ENCODE peak calls at places on chromosomes 12 and 14, in seven cellular contexts. M is right lobe of liver, Q is glutamatergic neuron, Y is psoas muscle, F is prostate gland, Z is tibial nerve, L is AG09319. V is an unnamed sample.

GRCh38 chr12:57244306-57244696 is 6.7 kb downstream of the STAC3 start:
- DNase-seq in Q (no peak), Z (no peak), Y (no peak), F (no peak), M (no peak), L (no peak), V (no peak)

GRCh38 chr12:106139422-106140141 is 828 bp upstream of the NUAK1 start:
- DNase-seq in Z (peak; percentile 48), M (peak; percentile 86), L (no peak), Y (peak; percentile 87), F (peak; percentile 75), Q (peak; percentile 70), V (peak; percentile 69)

GRCh38 chr14:58607571-58608317 is 30.0 kb upstream of the DACT1 start:
- DNase-seq in Q (no peak), Z (no peak), F (no peak), M (no peak), L (no peak), Y (no peak), V (no peak)

GRCh38 chr14:76050797-76051392 is 65.3 kb downstream of the IFT43 start:
- DNase-seq in Q (peak; percentile 52), Z (peak; percentile 36), L (peak; percentile 25), Y (no peak), F (peak; percentile 38), M (peak; percentile 48), V (peak; percentile 57)

GRCh38 chr14:75418779-75419768 is 8.7 kb upstream of the JDP2 start:
- DNase-seq in M (no peak), Y (no peak), Q (no peak), L (no peak), Z (no peak), F (peak; percentile 39), V (no peak)

GRCh38 chr14:24605435-24606190 is 3.9 kb downstream of the GZMH start:
- DNase-seq in Y (no peak), M (no peak), Z (no peak), F (no peak), Q (peak; percentile 68), L (no peak), V (no peak)

GRCh38 chr12:72610854-72611358 is 338.7 kb downstream of the TRHDE start:
- DNase-seq in F (no peak), Z (no peak), L (no peak), Q (no peak), M (peak; percentile 41), Y (no peak), V (no peak)

GRCh38 chr14:75323571-75323970 is 44.9 kb downstream of the FOS start:
- DNase-seq in Q (no peak), Y (no peak), Z (no peak), L (no peak), F (no peak), M (no peak), V (no peak)

GRCh38 chr12:54082402-54082892 is 28.8 kb downstream of the HOXC4 start:
- DNase-seq in Z (no peak), Q (no peak), F (no peak), M (no peak), L (no peak), Y (no peak), V (peak; percentile 45)

GRCh38 chr12:103530352-103530751 is 34.6 kb upstream of the C12orf42 start:
- DNase-seq in Q (no peak), F (no peak), Z (no peak), M (no peak), Y (no peak), L (no peak), V (no peak)

GRCh38 chr12:54258286-54258685 is 21.6 kb downstream of the CBX5 start:
- DNase-seq in Q (no peak), F (no peak), Z (no peak), Y (no peak), L (no peak), M (no peak), V (no peak)

GRCh38 chr14:74917646-74918081 is 5.4 kb downstream of the RPS6KL1 start:
- DNase-seq in Q (no peak), Z (peak; percentile 42), F (peak; percentile 77), L (no peak), M (no peak), Y (peak; percentile 80), V (no peak)

GRCh38 chr14:23061995-23062394 is 4.7 kb upstream of the CDH24 start:
- DNase-seq in Z (no peak), Q (no peak), F (peak; percentile 58), M (no peak), Y (peak; percentile 70), L (peak; percentile 69), V (no peak)

GRCh38 chr14:35336171-35337073 is 44.2 kb downstream of the PSMA6 start:
- DNase-seq in Z (peak; percentile 91), F (peak; percentile 58), Y (peak; percentile 93), L (no peak), M (peak; percentile 99), Q (no peak), V (no peak)

GRCh38 chr14:56487761-56488160 is 91.8 kb upstream of the TMEM260 start:
- DNase-seq in M (no peak), F (no peak), Z (no peak), Y (no peak), L (peak; percentile 11), Q (no peak), V (no peak)

GRCh38 chr12:85448548-85449139 is 168.6 kb downstream of the ALX1 start:
- DNase-seq in F (no peak), L (no peak), M (no peak), Y (no peak), Q (no peak), Z (no peak), V (no peak)

GRCh38 chr14:80434574-80435321 is 223.4 kb upstream of the DIO2 start:
- DNase-seq in Y (no peak), Q (no peak), M (peak; percentile 56), F (no peak), L (no peak), Z (no peak), V (no peak)

GRCh38 chr14:89417111-89417468 is at the start of gene FOXN3:
- DNase-seq in F (peak; percentile 92), L (peak; percentile 73), M (peak; percentile 95), Q (peak; percentile 91), Y (peak; percentile 92), Z (peak; percentile 86), V (peak; percentile 73)

GRCh38 chr14:101027966-101028365 is 124.4 kb upstream of the RTL1 start:
- DNase-seq in Y (no peak), F (no peak), L (no peak), M (no peak), Q (peak; percentile 1), Z (no peak), V (no peak)

GRCh38 chr12:6867407-6868210 is at the start of gene TPI1:
- DNase-seq in Z (peak; percentile 74), Q (peak; percentile 87), Y (peak; percentile 87), L (peak; percentile 52), M (peak; percentile 90), F (peak; percentile 86), V (peak; percentile 82)

GRCh38 chr12:113005759-113006158 is 27.4 kb downstream of the OAS2 start:
- DNase-seq in M (no peak), Y (no peak), F (no peak), Z (no peak), L (no peak), Q (no peak), V (no peak)

GRCh38 chr12:49823951-49824350 is 4.3 kb downstream of the NCKAP5L start:
- DNase-seq in F (no peak), M (peak; percentile 37), L (no peak), Z (no peak), Y (no peak), Q (no peak), V (no peak)

GRCh38 chr12:101761347-101761746 is 22.1 kb upstream of the SYCP3 start:
- DNase-seq in Z (no peak), L (no peak), Q (no peak), F (peak; percentile 48), M (no peak), Y (no peak), V (no peak)

GRCh38 chr12:39712334-39712733 is 92.7 kb upstream of the ABCD2 start:
- DNase-seq in Q (no peak), Z (no peak), L (no peak), F (no peak), Y (no peak), M (no peak), V (no peak)

GRCh38 chr14:102029956-102030355 is 56.9 kb downstream of the HSP90AA1 start:
- DNase-seq in L (peak; percentile 46), F (no peak), Z (no peak), M (no peak), Q (no peak), Y (no peak), V (no peak)

GRCh38 chr14:77582511-77582910 is 33.9 kb downstream of the SPTLC2 start:
- DNase-seq in L (no peak), Z (no peak), F (no peak), Y (no peak), M (no peak), Q (no peak), V (no peak)

GRCh38 chr12:89370850-89371249 is 18.5 kb upstream of the DUSP6 start:
- DNase-seq in Y (no peak), Q (peak; percentile 21), F (peak; percentile 63), Z (no peak), L (no peak), M (no peak), V (no peak)

GRCh38 chr12:6840428-6841138 is at the start of gene GNB3:
- DNase-seq in Z (no peak), M (no peak), F (no peak), Y (no peak), L (no peak), Q (peak; percentile 43), V (no peak)

GRCh38 chr12:3158851-3159465 is 81.8 kb downstream of the TSPAN9 start:
- DNase-seq in F (no peak), M (no peak), Y (no peak), L (no peak), Q (no peak), Z (no peak), V (no peak)

GRCh38 chr14:73662439-73663056 is 17.8 kb downstream of the DNAL1 start:
- DNase-seq in M (no peak), Q (no peak), L (peak; percentile 67), Y (peak; percentile 31), F (peak; percentile 11), Z (no peak), V (no peak)
- TF ChIP-seq CTCF in M (peak; percentile 7), Q (no peak), L (peak; percentile 69), Y (peak; percentile 34), F (peak; percentile 12), Z (no peak), V (peak; percentile 28)

GRCh38 chr12:107564946-107565345 is 120.7 kb upstream of the PWP1 start:
- DNase-seq in Y (no peak), Q (no peak), Z (no peak), F (no peak), M (no peak), L (no peak), V (no peak)
- TF ChIP-seq CTCF in Y (no peak), Q (no peak), Z (no peak), F (no peak), M (peak; percentile 32), L (peak; percentile 31), V (peak; percentile 54)

DNA sequence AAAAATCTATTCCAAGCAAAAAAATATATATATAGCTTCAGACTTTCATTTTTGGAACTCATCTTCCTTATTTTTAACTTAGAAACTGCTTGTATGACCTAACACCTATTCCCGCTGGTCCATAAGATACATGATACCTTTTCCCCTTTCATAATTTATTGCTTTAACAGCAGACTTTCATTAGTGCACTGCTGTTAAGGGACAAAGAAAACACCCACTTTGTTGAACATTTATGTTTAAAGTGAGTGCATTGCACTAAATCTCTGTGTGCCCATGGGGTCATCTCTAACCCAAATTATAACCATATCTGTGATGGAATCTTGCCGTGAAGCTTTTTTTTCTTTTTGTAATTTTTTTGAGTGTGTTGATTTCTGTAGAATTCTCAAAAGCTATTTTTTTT is 261.8 kb downstream of the TMTC2 start:
- DNase-seq in Y (no peak), Q (no peak), L (no peak), Z (no peak), F (no peak), M (no peak), V (no peak)
- TF ChIP-seq CTCF in Y (no peak), Q (no peak), L (no peak), Z (no peak), F (no peak), M (no peak), V (no peak)

GRCh38 chr14:50232276-50232642 is 881 bp upstream of the SOS2 start:
- DNase-seq in Q (no peak), L (no peak), F (no peak), Y (no peak), Z (no peak), M (no peak), V (no peak)
- TF ChIP-seq CTCF in Q (no peak), L (no peak), F (no peak), Y (no peak), Z (no peak), M (no peak), V (no peak)